ENCODE peak calls at places on chromosomes 11 and 22, in four cellular contexts. C is WTC11, J is K562, T is HepG2. R is an unnamed sample.

GRCh38 chr11:62607729-62608128 is 4.8 kb downstream of the EML3 start:
- DNase-seq in C (no peak), J (no peak), T (no peak), R (no peak)

GRCh38 chr22:50483106-50483505 is 1.8 kb downstream of the ADM2 start:
- DNase-seq in J (no peak), T (no peak), C (no peak), R (no peak)

GRCh38 chr11:47714554-47715081 is 551 bp downstream of the AGBL2 start:
- DNase-seq in C (no peak), T (no peak), J (no peak), R (no peak)

GRCh38 chr11:12581923-12582322 is 92.3 kb upstream of the TEAD1 start:
- DNase-seq in J (peak), C (no peak), T (no peak), R (no peak)

GRCh38 chr11:92295175-92296137 is 70.8 kb downstream of the FAT3 start:
- DNase-seq in T (no peak), J (no peak), C (no peak), R (no peak)

GRCh38 chr22:50261615-50262459 is at the start of gene MAPK12:
- DNase-seq in J (peak), T (no peak), C (peak), R (peak)

GRCh38 chr11:102192349-102193066 is 82.3 kb downstream of the YAP1 start:
- DNase-seq in J (no peak), T (peak), C (no peak), R (no peak)

GRCh38 chr11:60150279-60150678 is 32.6 kb downstream of the MS4A6A start:
- DNase-seq in C (no peak), T (no peak), J (no peak), R (no peak)

GRCh38 chr11:66976048-66976467 is 954 bp downstream of the C11orf86 start:
- DNase-seq in C (peak), T (peak), J (peak), R (peak)

GRCh38 chr11:1755344-1756023 is 5.1 kb upstream of the IFITM10 start:
- DNase-seq in T (no peak), J (no peak), C (no peak), R (no peak)
- TF ChIP-seq ELF4 in T (no peak), J (no peak), C (no peak), R (no peak)

GRCh38 chr11:36485296-36485870 is 24.7 kb downstream of the TRAF6 start:
- DNase-seq in T (no peak), J (no peak), C (no peak), R (no peak)

GRCh38 chr11:36492724-36493304 is 17.3 kb downstream of the TRAF6 start:
- DNase-seq in J (peak), C (no peak), T (peak), R (peak)

GRCh38 chr11:36487619-36488018 is 22.5 kb downstream of the TRAF6 start:
- DNase-seq in C (no peak), J (no peak), T (no peak), R (no peak)

GRCh38 chr11:36490026-36490806 is 19.9 kb downstream of the TRAF6 start:
- DNase-seq in J (no peak), C (no peak), T (no peak), R (no peak)

DNA sequence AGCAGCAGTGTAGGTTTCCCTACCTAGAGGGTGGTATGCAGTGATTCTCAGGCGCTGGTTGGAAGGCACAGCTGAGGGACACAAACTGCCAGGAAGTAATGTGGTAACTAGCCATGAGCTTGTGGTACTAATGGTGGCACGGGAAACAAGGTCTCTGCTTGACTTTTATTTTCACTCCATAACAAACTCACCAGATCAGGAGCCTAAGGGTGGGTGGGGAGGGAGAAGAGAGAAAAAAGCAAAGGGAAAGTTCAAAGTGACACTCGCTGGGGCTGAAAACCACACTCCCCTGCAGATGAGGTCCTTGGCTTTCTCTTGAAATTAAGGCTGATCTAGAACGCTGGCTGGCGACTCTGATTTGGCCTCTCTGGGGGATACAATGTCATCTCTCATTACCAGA is 22.0 kb downstream of the TRAF6 start:
- DNase-seq in T (no peak), C (no peak), J (no peak), R (no peak)
- TF ChIP-seq ELF4 in T (no peak), C (no peak), J (no peak), R (no peak)

DNA sequence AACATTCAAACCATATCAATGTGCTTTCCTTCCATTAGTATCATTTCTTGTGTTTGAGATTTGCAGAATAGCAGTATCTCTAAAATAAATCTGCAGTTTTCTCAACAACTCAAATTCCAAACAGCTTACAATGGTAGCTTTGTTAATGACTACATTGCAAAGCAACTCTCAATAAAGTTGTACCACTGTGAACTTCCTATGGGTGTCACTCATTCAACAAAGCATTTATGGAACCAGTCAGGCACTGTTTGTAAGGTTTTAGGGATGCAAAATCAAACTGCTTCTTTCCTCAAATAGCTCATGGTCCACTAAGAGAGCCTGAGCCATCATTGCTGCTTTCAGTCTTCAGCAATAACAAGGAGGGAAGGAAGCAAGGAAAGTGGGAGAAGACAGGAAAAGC is 91.0 kb downstream of the CCDC83 start:
- DNase-seq in J (no peak), T (peak), C (no peak), R (no peak)
- TF ChIP-seq ELF4 in J (no peak), T (no peak), C (no peak), R (no peak)

GRCh38 chr11:134592391-134592990 is 180.4 kb upstream of the B3GAT1 start:
- DNase-seq in C (peak), J (peak), T (peak), R (peak)

GRCh38 chr11:134597452-134597851 is 185.4 kb upstream of the B3GAT1 start:
- DNase-seq in J (no peak), T (no peak), C (no peak), R (no peak)

GRCh38 chr11:134598368-134598767 is 186.3 kb upstream of the B3GAT1 start:
- DNase-seq in J (no peak), T (no peak), C (no peak), R (no peak)

GRCh38 chr11:134599180-134599810 is 187.3 kb upstream of the B3GAT1 start:
- DNase-seq in T (no peak), J (peak), C (no peak), R (no peak)

DNA sequence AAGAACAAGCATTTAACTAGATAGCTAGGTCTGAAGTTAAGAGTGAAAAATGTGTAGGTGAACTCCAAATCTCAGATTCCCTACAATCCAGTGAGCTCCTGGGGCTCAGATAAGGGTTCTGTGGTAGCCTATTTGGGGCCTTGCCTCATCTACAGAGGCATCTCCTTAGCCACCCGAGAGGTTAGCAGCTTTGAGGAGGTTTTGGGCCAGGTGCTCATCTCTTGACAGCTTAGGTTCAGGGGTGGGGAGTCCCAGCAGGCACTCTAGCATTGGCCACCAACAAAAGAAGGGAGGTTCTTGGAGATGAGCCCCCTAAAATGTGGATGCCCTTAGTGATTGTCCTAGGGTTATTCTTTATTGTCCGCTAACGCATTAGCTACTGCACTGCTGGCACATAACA is 184.4 kb upstream of the B3GAT1 start:
- DNase-seq in T (no peak), J (no peak), C (no peak), R (no peak)
- TF ChIP-seq ELF4 in T (no peak), J (no peak), C (no peak), R (no peak)

GRCh38 chr11:35618497-35619029 is 303 bp downstream of the FJX1 start:
- DNase-seq in C (no peak), T (no peak), J (peak), R (peak)
- TF ChIP-seq ELF4 in C (no peak), T (no peak), J (no peak), R (no peak)

DNA sequence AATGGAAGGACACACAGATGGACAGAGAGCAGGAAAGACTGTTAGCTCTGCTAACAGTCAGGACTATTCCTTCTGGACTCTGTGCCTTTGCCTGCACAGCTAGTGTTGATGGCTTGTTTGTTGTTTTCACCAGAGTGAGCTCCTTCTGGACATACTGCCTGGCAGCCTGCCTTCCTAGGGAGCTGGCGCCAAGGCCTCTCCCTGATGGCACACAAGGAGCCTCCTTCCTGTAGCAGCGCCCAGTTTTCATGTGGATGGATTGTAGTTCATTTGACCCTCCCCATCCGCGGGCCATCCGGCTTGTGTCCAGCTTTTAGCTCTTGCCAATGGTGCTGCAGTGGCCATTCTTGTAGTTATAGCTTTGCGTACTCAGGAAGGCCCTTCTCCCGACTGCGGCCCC is 16.6 kb upstream of the BCR start:
- DNase-seq in J (no peak), C (no peak), T (no peak), R (no peak)
- TF ChIP-seq ELF4 in J (no peak), C (no peak), T (no peak), R (no peak)

R was measured in HEK293T.